ENCODE peak calls at places on chromosomes 5 and 9, in nine cellular contexts. I is heart left ventricle; A is brain microvascular endothelial cell; U is CD8-positive, alpha-beta memory T cell; R is bronchial epithelial cell; T is endothelial cell of umbilical vein; P is effector memory CD4-positive, alpha-beta T cell; L is heart right ventricle; Y is dorsolateral prefrontal cortex. K is an unnamed sample.

GRCh38 chr9:4640027-4640426 is 22.1 kb upstream of the PLPP6 start:
- DNase-seq in R (peak), T (peak), Y (no peak), P (no peak), L (no peak), A (peak), I (no peak), U (peak), K (peak)

GRCh38 chr9:34999576-34999975 is 10.0 kb downstream of the DNAJB5 start:
- DNase-seq in U (no peak), T (no peak), L (no peak), Y (no peak), A (no peak), R (no peak), P (no peak), I (no peak), K (no peak)

GRCh38 chr5:176771102-176771845 is 39.1 kb upstream of the UNC5A start:
- DNase-seq in L (no peak), Y (no peak), I (no peak), P (no peak), R (no peak), A (no peak), T (no peak), U (no peak), K (no peak)

GRCh38 chr5:36492998-36493655 is 113.3 kb upstream of the SLC1A3 start:
- DNase-seq in U (no peak), L (no peak), P (no peak), R (peak), Y (no peak), A (peak), T (peak), I (no peak), K (no peak)

GRCh38 chr5:16754621-16755020 is 137.8 kb upstream of the RETREG1 start:
- DNase-seq in I (no peak), T (no peak), U (no peak), Y (no peak), R (no peak), A (no peak), P (no peak), L (no peak), K (no peak)

GRCh38 chr9:115034801-115035200 is 83.2 kb downstream of the TNC start:
- DNase-seq in R (peak), T (no peak), I (no peak), Y (no peak), L (no peak), U (no peak), P (no peak), A (peak), K (no peak)

GRCh38 chr5:143010335-143010734 is 240.2 kb downstream of the ARHGAP26 start:
- DNase-seq in U (no peak), I (no peak), Y (no peak), T (no peak), P (no peak), A (no peak), L (no peak), R (peak), K (no peak)

GRCh38 chr5:80701597-80701996 is 46.8 kb upstream of the DHFR start:
- DNase-seq in R (no peak), P (no peak), T (peak), L (no peak), I (no peak), A (no peak), Y (no peak), U (no peak), K (no peak)

GRCh38 chr9:93300585-93301081 is 116.7 kb downstream of the WNK2 start:
- DNase-seq in I (no peak), U (no peak), A (no peak), T (no peak), Y (peak), P (no peak), L (peak), R (no peak), K (no peak)

GRCh38 chr5:140131967-140132409 is 6.3 kb downstream of the IGIP start:
- DNase-seq in A (peak), T (peak), P (no peak), L (no peak), U (no peak), Y (no peak), R (peak), I (no peak), K (no peak)

GRCh38 chr9:95010431-95010838 is 283.9 kb downstream of the AOPEP start:
- DNase-seq in A (no peak), R (peak), Y (no peak), T (no peak), U (no peak), P (no peak), L (no peak), I (no peak), K (no peak)

GRCh38 chr5:67774153-67774552 is 441.4 kb upstream of the PIK3R1 start:
- DNase-seq in L (no peak), R (no peak), I (no peak), Y (no peak), A (no peak), T (no peak), P (no peak), U (no peak), K (no peak)

GRCh38 chr9:78507008-78507407 is 210.1 kb downstream of the PSAT1 start:
- DNase-seq in I (no peak), U (no peak), T (no peak), Y (no peak), R (no peak), L (no peak), P (no peak), A (no peak), K (no peak)

GRCh38 chr5:157487358-157487757 is 27.3 kb downstream of the NIPAL4 start:
- DNase-seq in T (no peak), U (no peak), I (no peak), P (no peak), A (no peak), L (no peak), Y (no peak), R (no peak), K (no peak)

GRCh38 chr9:129012893-129013448 is 15.2 kb downstream of the SH3GLB2 start:
- DNase-seq in T (no peak), A (no peak), U (no peak), P (no peak), L (no peak), Y (no peak), R (no peak), I (no peak), K (no peak)

GRCh38 chr5:7779019-7779662 is 71.8 kb downstream of the CFAP90 start:
- DNase-seq in R (no peak), I (no peak), A (no peak), Y (no peak), L (no peak), T (no peak), U (no peak), P (no peak), K (peak)

GRCh38 chr9:99031319-99031718 is 73.6 kb upstream of the TGFBR1 start:
- DNase-seq in R (no peak), L (no peak), T (no peak), I (no peak), P (no peak), A (no peak), U (no peak), Y (no peak), K (no peak)

GRCh38 chr5:18037718-18038117 is 403.5 kb downstream of the TAF11L14 start:
- DNase-seq in P (no peak), A (no peak), I (no peak), T (no peak), R (no peak), Y (no peak), L (no peak), U (no peak), K (no peak)

GRCh38 chr9:38058452-38059232 is 10.4 kb downstream of the SHB start:
- DNase-seq in T (no peak), A (no peak), P (no peak), L (no peak), Y (no peak), U (no peak), R (no peak), I (no peak), K (no peak)

GRCh38 chr9:113993838-113994540 is 84.1 kb downstream of the AMBP start:
- DNase-seq in T (peak), P (no peak), U (no peak), I (peak), A (peak), L (peak), R (peak), Y (peak), K (no peak)

GRCh38 chr5:35046754-35047153 is 995 bp downstream of the AGXT2 start:
- DNase-seq in I (no peak), L (no peak), P (no peak), A (peak), T (no peak), U (no peak), R (peak), Y (no peak), K (no peak)

GRCh38 chr5:359301-359897 is 37.9 kb downstream of the AHRR start:
- DNase-seq in Y (no peak), A (no peak), P (no peak), U (no peak), I (no peak), R (no peak), L (no peak), T (no peak), K (no peak)

GRCh38 chr9:131758972-131759647 is 19.2 kb upstream of the RAPGEF1 start:
- DNase-seq in A (no peak), L (no peak), R (peak), I (no peak), P (no peak), Y (no peak), T (no peak), U (no peak), K (no peak)

GRCh38 chr5:172502410-172502809 is 48.1 kb upstream of the SH3PXD2B start:
- DNase-seq in I (no peak), A (no peak), T (no peak), L (peak), U (no peak), P (no peak), Y (no peak), R (no peak), K (no peak)

GRCh38 chr5:2007437-2007905 is 124.7 kb upstream of the IRX4 start:
- DNase-seq in L (no peak), R (no peak), T (no peak), Y (no peak), U (no peak), A (no peak), I (no peak), P (no peak), K (no peak)

GRCh38 chr9:23563497-23563896 is 262.5 kb downstream of the ELAVL2 start:
- DNase-seq in L (no peak), R (peak), A (no peak), Y (no peak), T (no peak), P (no peak), U (no peak), I (no peak), K (no peak)

GRCh38 chr5:166784545-166785078 is 1506.8 kb upstream of the WWC1 start:
- DNase-seq in I (no peak), T (no peak), Y (no peak), P (no peak), L (no peak), R (no peak), A (no peak), U (no peak), K (no peak)

GRCh38 chr5:80181618-80182211 is 74.1 kb downstream of the SERINC5 start:
- DNase-seq in I (no peak), L (no peak), T (no peak), Y (no peak), U (no peak), R (peak), P (peak), A (no peak), K (peak)

GRCh38 chr9:119453490-119453911 is 84.3 kb upstream of the BRINP1 start:
- DNase-seq in Y (no peak), U (no peak), L (no peak), R (peak), T (no peak), P (no peak), A (no peak), I (no peak), K (no peak)

GRCh38 chr9:97307500-97308163 is at the start of gene CCDC180:
- DNase-seq in I (peak), P (no peak), A (peak), Y (no peak), R (no peak), U (no peak), T (peak), L (peak), K (no peak)

GRCh38 chr9:14345586-14346237 is 31.8 kb upstream of the NFIB start:
- DNase-seq in R (no peak), Y (no peak), U (no peak), P (no peak), L (no peak), I (no peak), A (no peak), T (no peak), K (no peak)

GRCh38 chr9:109893222-109893621 is 113.2 kb downstream of the PALM2AKAP2 start:
- DNase-seq in A (peak), Y (no peak), P (no peak), U (no peak), I (no peak), L (no peak), T (no peak), R (no peak), K (no peak)
- H3K4me3 ChIP-seq in A (no peak), Y (no peak), P (no peak), U (no peak), I (no peak), L (no peak), T (no peak), R (no peak), K (no peak)

DNA sequence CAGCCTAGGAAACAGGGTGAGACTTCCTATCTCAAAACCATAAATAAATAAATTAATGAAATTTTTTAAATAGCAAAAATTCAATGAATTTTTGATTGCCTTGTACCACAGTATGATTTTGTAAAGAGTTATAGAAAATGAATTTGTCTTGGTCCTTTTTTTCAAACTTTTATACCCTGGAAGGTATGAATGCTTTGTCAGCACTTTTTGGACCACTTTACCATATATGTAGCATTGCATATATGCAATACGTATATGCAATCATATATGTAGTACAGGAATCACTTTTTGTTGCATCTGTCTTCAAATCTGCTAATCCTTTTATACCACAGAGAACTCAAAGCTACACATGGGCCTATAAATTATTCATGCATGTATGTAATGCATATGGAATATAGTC is 9.2 kb upstream of the SMIM15 start:
- DNase-seq in I (no peak), Y (no peak), T (no peak), P (no peak), U (no peak), A (no peak), L (no peak), R (no peak), K (no peak)
- H3K4me3 ChIP-seq in I (no peak), Y (no peak), T (no peak), P (no peak), U (no peak), A (no peak), L (no peak), R (no peak), K (no peak)

GRCh38 chr9:107635137-107635802 is 145.7 kb upstream of the KLF4 start:
- DNase-seq in I (no peak), L (no peak), U (no peak), A (peak), Y (no peak), P (no peak), R (no peak), T (no peak), K (no peak)

GRCh38 chr9:107635803-107636174 is 146.2 kb upstream of the KLF4 start:
- DNase-seq in T (no peak), P (no peak), R (no peak), A (no peak), I (no peak), U (no peak), L (no peak), Y (no peak), K (no peak)

GRCh38 chr9:107638496-107638895 is 148.9 kb upstream of the KLF4 start:
- DNase-seq in U (no peak), P (no peak), A (no peak), I (no peak), Y (no peak), T (no peak), R (no peak), L (no peak), K (no peak)

GRCh38 chr9:107637421-107638420 is 148.2 kb upstream of the KLF4 start:
- DNase-seq in P (no peak), T (peak), L (peak), I (peak), Y (peak), A (peak), R (peak), U (no peak), K (no peak)

GRCh38 chr9:107636596-107637405 is 147.2 kb upstream of the KLF4 start:
- DNase-seq in R (no peak), L (no peak), I (no peak), U (no peak), P (no peak), T (no peak), A (no peak), Y (no peak), K (no peak)
- H3K4me3 ChIP-seq in R (no peak), L (peak), I (peak), U (no peak), P (no peak), T (no peak), A (peak), Y (peak), K (no peak)

GRCh38 chr9:87842878-87843585 is 39.6 kb upstream of the SPATA31E1 start:
- DNase-seq in I (no peak), T (no peak), P (no peak), R (no peak), L (no peak), U (no peak), Y (no peak), A (no peak), K (no peak)

GRCh38 chr9:87840126-87840525 is 42.6 kb upstream of the SPATA31E1 start:
- DNase-seq in P (no peak), U (no peak), A (no peak), L (no peak), R (no peak), Y (no peak), T (no peak), I (no peak), K (no peak)

GRCh38 chr9:87849144-87849741 is 33.4 kb upstream of the SPATA31E1 start:
- DNase-seq in T (no peak), L (no peak), I (no peak), U (no peak), P (no peak), A (no peak), R (no peak), Y (no peak), K (no peak)

GRCh38 chr9:87850405-87850804 is 32.3 kb upstream of the SPATA31E1 start:
- DNase-seq in Y (no peak), U (no peak), R (peak), P (no peak), L (no peak), T (no peak), A (peak), I (no peak), K (no peak)

GRCh38 chr9:87844471-87844870 is 38.2 kb upstream of the SPATA31E1 start:
- DNase-seq in U (no peak), A (no peak), I (no peak), P (no peak), L (no peak), R (no peak), T (no peak), Y (no peak), K (no peak)
- H3K4me3 ChIP-seq in U (no peak), A (no peak), I (no peak), P (no peak), L (no peak), R (no peak), T (no peak), Y (no peak), K (no peak)

GRCh38 chr9:136353757-136354488 is 9.6 kb downstream of the DNLZ start:
- DNase-seq in Y (no peak), A (no peak), L (no peak), U (no peak), T (no peak), I (no peak), P (no peak), R (no peak), K (no peak)
- H3K4me3 ChIP-seq in Y (no peak), A (no peak), L (peak), U (no peak), T (no peak), I (peak), P (no peak), R (no peak), K (no peak)

DNA sequence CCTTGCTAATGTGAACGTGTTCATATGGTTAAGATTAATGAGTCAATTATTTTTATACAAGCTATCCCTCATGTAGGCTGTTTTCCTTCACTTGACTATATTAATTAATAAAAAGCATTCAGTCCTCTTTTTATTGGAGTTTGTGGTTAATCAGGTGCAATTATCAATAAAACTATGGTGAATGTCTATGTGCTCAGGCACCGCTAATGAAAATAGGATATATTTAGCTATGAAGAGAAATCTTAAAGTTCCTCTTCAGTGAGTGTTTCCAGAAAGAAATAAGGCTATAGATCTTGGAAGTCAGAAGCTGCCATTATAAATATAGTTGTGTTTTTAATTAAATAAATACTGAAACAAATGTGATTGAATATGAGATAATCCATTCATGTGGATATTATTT is 422.1 kb downstream of the DMAC1 start:
- DNase-seq in A (no peak), Y (no peak), L (no peak), T (no peak), R (no peak), P (no peak), U (no peak), I (no peak), K (no peak)
- H3K4me3 ChIP-seq in A (no peak), Y (no peak), L (no peak), T (no peak), R (no peak), P (no peak), U (no peak), I (no peak), K (no peak)

GRCh38 chr9:8555767-8556500 is 756.4 kb upstream of the DMAC1 start:
- DNase-seq in L (no peak), T (no peak), Y (no peak), P (no peak), I (no peak), U (no peak), A (peak), R (peak), K (no peak)
- H3K4me3 ChIP-seq in L (no peak), T (no peak), Y (no peak), P (no peak), I (no peak), U (no peak), A (no peak), R (no peak), K (no peak)

GRCh38 chr9:133274236-133275104 is 531 bp downstream of the ABO start:
- DNase-seq in U (no peak), R (no peak), P (no peak), T (no peak), Y (no peak), A (no peak), I (no peak), L (no peak), K (no peak)

GRCh38 chr9:133273098-133273497 is 1.9 kb downstream of the ABO start:
- DNase-seq in P (no peak), A (no peak), U (no peak), Y (no peak), L (no peak), R (no peak), I (no peak), T (no peak), K (no peak)

GRCh38 chr9:133276001-133276884 is 1.2 kb upstream of the ABO start:
- DNase-seq in L (no peak), P (no peak), A (no peak), U (no peak), R (no peak), I (no peak), T (no peak), Y (no peak), K (no peak)

GRCh38 chr9:133275105-133276000 is at the start of gene ABO:
- DNase-seq in I (peak), U (no peak), R (no peak), P (no peak), Y (no peak), A (no peak), T (no peak), L (peak), K (no peak)

DNA sequence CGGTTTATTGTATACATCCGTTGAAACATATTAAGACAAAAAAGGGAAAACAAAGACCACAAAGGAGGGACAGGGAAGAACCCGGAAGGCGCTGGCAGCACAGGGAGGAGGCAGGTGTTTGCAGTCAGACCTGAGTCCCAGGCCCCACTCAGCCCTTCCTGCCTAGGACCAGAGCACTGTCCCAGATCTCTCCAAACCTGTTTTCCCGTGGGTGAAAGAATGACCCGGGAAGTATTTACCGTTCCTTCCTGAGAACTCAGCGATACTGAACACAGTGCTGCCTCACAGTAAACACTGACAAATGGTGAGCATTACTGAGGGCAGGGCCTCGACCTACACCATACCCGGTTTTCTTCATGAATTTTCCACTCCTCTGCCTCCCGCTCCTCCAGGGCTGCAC is 1.2 kb downstream of the ABO start:
- DNase-seq in P (no peak), L (no peak), I (no peak), A (no peak), U (no peak), T (no peak), Y (no peak), R (no peak), K (no peak)
- H3K4me3 ChIP-seq in P (no peak), L (peak), I (peak), A (no peak), U (no peak), T (no peak), Y (no peak), R (no peak), K (no peak)

GRCh38 chr9:123663529-123663928 is 266.4 kb downstream of the DENND1A start:
- DNase-seq in L (no peak), T (no peak), U (no peak), R (no peak), P (no peak), I (no peak), A (no peak), Y (no peak), K (no peak)

GRCh38 chr9:123669355-123669754 is 260.6 kb downstream of the DENND1A start:
- DNase-seq in P (no peak), U (no peak), A (no peak), R (no peak), T (no peak), I (no peak), L (no peak), Y (no peak), K (no peak)
- H3K4me3 ChIP-seq in P (no peak), U (no peak), A (no peak), R (no peak), T (no peak), I (no peak), L (no peak), Y (no peak), K (no peak)

GRCh38 chr5:94111209-94112004 is 370.0 kb upstream of the POU5F2 start:
- DNase-seq in R (peak), U (peak), A (peak), L (peak), T (peak), P (peak), I (peak), Y (peak), K (peak)
- H3K4me3 ChIP-seq in R (peak), U (peak), A (peak), L (peak), T (peak), P (peak), I (peak), Y (peak), K (peak)